ENCODE peak calls at places on chromosomes 16 and 17, in seven cellular contexts. L is AML-193, H is AG20443, W is bronchial epithelial cell, D is OCI-M1, F is aorta, G is head of caudate nucleus. P is an unnamed sample.
A peak's percentile ranks its signal among the peaks of the same experiment; 100 is the strongest.

GRCh38 chr16:68370221-68370920 is 59.6 kb downstream of the PRMT7 start:
- DNase-seq in G (no peak), H (no peak), F (no peak), W (no peak), D (no peak), L (no peak), P (no peak)

GRCh38 chr17:38540514-38540913 is 65.2 kb downstream of the SRCIN1 start:
- DNase-seq in L (no peak), F (no peak), D (no peak), H (no peak), G (no peak), W (no peak), P (no peak)

GRCh38 chr16:3020604-3021448 is 658 bp downstream of the TNFRSF12A start:
- DNase-seq in F (peak; percentile 98), L (no peak), D (peak; percentile 60), G (peak; percentile 40), W (peak; percentile 72), H (peak; percentile 93), P (peak; percentile 69)

GRCh38 chr17:7844292-7845154 is 10.3 kb upstream of the TMEM88 start:
- DNase-seq in F (peak; percentile 97), L (peak; percentile 56), G (peak; percentile 93), W (peak; percentile 90), D (peak; percentile 96), H (peak; percentile 91), P (peak; percentile 92)

GRCh38 chr17:82835766-82836512 is 3.9 kb downstream of the ZNF750 start:
- DNase-seq in H (no peak), L (no peak), F (peak; percentile 72), W (peak; percentile 100), G (no peak), D (no peak), P (no peak)

GRCh38 chr16:64312292-64312691 is 809.6 kb downstream of the CDH11 start:
- DNase-seq in W (no peak), H (no peak), D (no peak), G (no peak), L (no peak), F (no peak), P (no peak)

GRCh38 chr17:38871247-38871991 is 1.6 kb downstream of the LASP1 start:
- DNase-seq in W (peak; percentile 80), G (no peak), H (no peak), D (peak; percentile 93), F (peak; percentile 90), L (peak; percentile 87), P (peak; percentile 92)

GRCh38 chr17:63623786-63624185 is 1.6 kb downstream of the MAP3K3 start:
- DNase-seq in G (no peak), W (no peak), D (no peak), H (no peak), L (no peak), F (no peak), P (no peak)

GRCh38 chr16:81873843-81874752 is 95.0 kb downstream of the PLCG2 start:
- DNase-seq in G (peak; percentile 51), W (peak; percentile 49), H (peak; percentile 76), D (peak; percentile 75), F (no peak), L (peak; percentile 56), P (peak; percentile 65)

GRCh38 chr17:1006054-1006453 is 9.1 kb downstream of the TIMM22 start:
- DNase-seq in G (no peak), W (peak; percentile 36), L (no peak), D (no peak), F (peak; percentile 71), H (no peak), P (no peak)

GRCh38 chr17:43171761-43172487 is 910 bp downstream of the NBR1 start:
- DNase-seq in H (peak; percentile 48), D (peak; percentile 95), F (no peak), W (peak; percentile 93), G (no peak), L (peak; percentile 88), P (peak; percentile 56)

GRCh38 chr16:67013823-67014640 is 14.9 kb upstream of the CBFB start:
- DNase-seq in D (peak; percentile 68), G (peak; percentile 80), F (peak; percentile 96), W (peak; percentile 12), H (peak; percentile 79), L (no peak), P (peak; percentile 20)

GRCh38 chr16:1019934-1020305 is 38.4 kb downstream of the SOX8 start:
- DNase-seq in G (no peak), L (no peak), H (peak; percentile 74), F (no peak), W (no peak), D (no peak), P (no peak)

GRCh38 chr17:7782237-7782636 is 51.8 kb upstream of the KDM6B start:
- DNase-seq in L (no peak), G (no peak), W (peak; percentile 33), H (peak; percentile 33), D (no peak), F (no peak), P (no peak)

GRCh38 chr17:10105513-10106001 is 92.8 kb downstream of the GAS7 start:
- DNase-seq in D (no peak), G (no peak), H (peak; percentile 74), W (peak; percentile 61), L (no peak), F (no peak), P (no peak)

GRCh38 chr16:31880322-31880979 is 6.8 kb downstream of the ZNF267 start:
- DNase-seq in W (peak; percentile 73), G (no peak), H (peak; percentile 59), F (no peak), D (peak; percentile 95), L (peak; percentile 17), P (peak; percentile 79)

GRCh38 chr17:50080096-50080480 is 15.1 kb upstream of the PDK2 start:
- DNase-seq in W (no peak), L (no peak), H (no peak), F (peak; percentile 70), D (no peak), G (no peak), P (no peak)

GRCh38 chr17:75914643-75915265 is 10.1 kb upstream of the MRPL38 start:
- DNase-seq in H (no peak), W (no peak), L (no peak), G (peak; percentile 51), F (no peak), D (no peak), P (no peak)

GRCh38 chr16:54066451-54067056 is 220.0 kb downstream of the IRX3 start:
- DNase-seq in W (peak; percentile 55), F (no peak), L (no peak), H (peak; percentile 15), G (no peak), D (no peak), P (no peak)

GRCh38 chr17:46949291-46950174 is 26.6 kb downstream of the GOSR2 start:
- DNase-seq in W (peak; percentile 65), L (no peak), H (peak; percentile 40), F (no peak), D (no peak), G (peak; percentile 32), P (no peak)

GRCh38 chr17:37310940-37311339 is 64.8 kb upstream of the C17orf78 start:
- DNase-seq in F (no peak), D (peak; percentile 21), W (no peak), L (no peak), G (no peak), H (peak; percentile 11), P (no peak)

GRCh38 chr16:6341993-6342392 is 990.7 kb upstream of the RBFOX1 start:
- DNase-seq in W (no peak), H (no peak), G (no peak), L (no peak), F (no peak), D (no peak), P (no peak)

GRCh38 chr17:7707446-7707845 is 2.4 kb downstream of the EFNB3 start:
- DNase-seq in G (no peak), D (no peak), H (no peak), L (no peak), W (no peak), F (peak; percentile 47), P (no peak)

GRCh38 chr17:73064084-73064938 is 28.2 kb downstream of the SLC39A11 start:
- DNase-seq in G (peak; percentile 42), W (no peak), D (peak; percentile 84), F (no peak), H (no peak), L (peak; percentile 71), P (peak; percentile 39)

GRCh38 chr17:79011451-79012147 is 2.0 kb upstream of the CANT1 start:
- DNase-seq in L (no peak), F (peak; percentile 13), D (no peak), G (no peak), H (no peak), W (peak; percentile 91), P (no peak)